ENCODE peak calls at places on chromosomes 13 and 19, in six cellular contexts. Z is HCT116, G is K562, Q is H1, A is HepG2, S is GM12878. O is an unnamed sample.

GRCh38 chr13:99265162-99265822 is 7.1 kb upstream of the GPR18 start:
- DNase-seq in G (no peak), Z (no peak), S (no peak), A (no peak), Q (no peak), O (no peak)

GRCh38 chr13:113458218-113459065 is 5.2 kb upstream of the ADPRHL1 start:
- DNase-seq in S (no peak), A (peak), G (peak), Z (no peak), Q (no peak), O (peak)

GRCh38 chr13:30038884-30039283 is 188.5 kb upstream of the UBL3 start:
- DNase-seq in S (no peak), G (no peak), Z (no peak), A (no peak), Q (no peak), O (no peak)

GRCh38 chr19:440391-441212 is 20.2 kb downstream of the SHC2 start:
- DNase-seq in Q (no peak), Z (no peak), A (no peak), S (no peak), G (no peak), O (no peak)

GRCh38 chr19:16442386-16443276 is 29.1 kb downstream of the EPS15L1 start:
- DNase-seq in Z (no peak), G (peak), Q (no peak), A (no peak), S (no peak), O (no peak)

GRCh38 chr19:11519138-11519537 is 9.8 kb downstream of the ECSIT start:
- DNase-seq in Z (no peak), A (no peak), G (no peak), S (no peak), Q (no peak), O (no peak)

GRCh38 chr19:325937-326565 is 18.5 kb downstream of the MIER2 start:
- DNase-seq in Z (no peak), S (no peak), Q (no peak), G (no peak), A (no peak), O (no peak)

GRCh38 chr19:16366433-16367268 is 42.0 kb downstream of the KLF2 start:
- DNase-seq in Z (no peak), G (no peak), Q (no peak), A (no peak), S (peak), O (no peak)

GRCh38 chr19:13132471-13133166 is 14.6 kb downstream of the NACC1 start:
- DNase-seq in G (no peak), S (no peak), Q (no peak), Z (no peak), A (no peak), O (no peak)

GRCh38 chr13:105008606-105009005 is 1526.9 kb downstream of the EFNB2 start:
- DNase-seq in S (no peak), G (no peak), Q (no peak), A (no peak), Z (no peak), O (no peak)

GRCh38 chr19:43470288-43470687 is 4.9 kb upstream of the LYPD3 start:
- DNase-seq in A (no peak), Z (no peak), Q (no peak), S (no peak), G (no peak), O (no peak)

GRCh38 chr19:5153601-5154128 is 184.8 kb downstream of the KDM4B start:
- DNase-seq in G (no peak), Z (no peak), Q (no peak), A (no peak), S (no peak), O (no peak)

GRCh38 chr19:13234518-13234917 is 84.3 kb downstream of the IER2 start:
- DNase-seq in G (peak), A (peak), S (no peak), Z (peak), Q (peak), O (peak)

GRCh38 chr19:6736169-6736916 is 1.0 kb downstream of the GPR108 start:
- DNase-seq in Q (no peak), G (peak), A (peak), S (peak), Z (peak), O (peak)

GRCh38 chr19:11504502-11505031 is 1.1 kb downstream of the ZNF653 start:
- DNase-seq in G (no peak), Z (no peak), Q (no peak), S (no peak), A (no peak), O (no peak)

GRCh38 chr13:113417008-113417735 is 36.1 kb downstream of the ADPRHL1 start:
- DNase-seq in A (no peak), G (no peak), Z (no peak), S (no peak), Q (no peak), O (no peak)

GRCh38 chr19:13396256-13397080 is 109.8 kb downstream of the CACNA1A start:
- DNase-seq in A (peak), G (peak), Z (peak), Q (peak), S (no peak), O (peak)

GRCh38 chr13:74066937-74067336 is 67.3 kb downstream of the KLF12 start:
- DNase-seq in A (no peak), G (no peak), Q (no peak), S (no peak), Z (no peak), O (no peak)

GRCh38 chr19:33175886-33176669 is 18.1 kb upstream of the LRP3 start:
- DNase-seq in A (peak), S (no peak), Z (no peak), G (no peak), Q (no peak), O (no peak)

GRCh38 chr13:45333973-45334922 is 6.7 kb downstream of the TPT1 start:
- DNase-seq in S (no peak), A (no peak), G (no peak), Z (no peak), Q (no peak), O (no peak)

GRCh38 chr13:19586904-19587634 is 25.7 kb upstream of the TPTE2 start:
- DNase-seq in Q (no peak), Z (no peak), S (peak), A (peak), G (peak), O (no peak)

GRCh38 chr19:16544468-16545231 is 2.4 kb upstream of the CHERP start:
- DNase-seq in G (no peak), Q (no peak), S (no peak), A (no peak), Z (no peak), O (no peak)

GRCh38 chr13:39516140-39516539 is 86.9 kb downstream of the LHFPL6 start:
- DNase-seq in Z (no peak), S (no peak), Q (no peak), G (no peak), A (no peak), O (no peak)

GRCh38 chr19:36528921-36529518 is 949 bp upstream of the ZNF260 start:
- DNase-seq in S (peak), Z (no peak), Q (no peak), A (peak), G (peak), O (no peak)

GRCh38 chr13:90947976-90948375 is 399.5 kb upstream of the MIR17HG start:
- DNase-seq in A (no peak), Z (no peak), S (no peak), G (no peak), Q (no peak), O (no peak)

GRCh38 chr13:28440774-28441532 is 54.0 kb downstream of the FLT1 start:
- DNase-seq in S (no peak), Q (no peak), A (no peak), G (no peak), Z (no peak), O (no peak)

GRCh38 chr19:15300533-15301194 is 31.7 kb downstream of the BRD4 start:
- DNase-seq in Z (no peak), A (no peak), G (no peak), Q (no peak), S (no peak), O (no peak)

GRCh38 chr19:57465680-57466381 is 8.9 kb upstream of the VN1R1 start:
- DNase-seq in S (peak), Q (no peak), G (peak), Z (peak), A (peak), O (peak)

GRCh38 chr13:91482427-91482826 is 84.0 kb downstream of the GPC5 start:
- DNase-seq in Z (no peak), A (no peak), G (no peak), S (no peak), Q (no peak), O (peak)

GRCh38 chr19:31386806-31387205 is 37.6 kb upstream of the TSHZ3 start:
- DNase-seq in S (no peak), Q (no peak), G (no peak), A (no peak), Z (no peak), O (no peak)

GRCh38 chr13:32594339-32594738 is 8.1 kb downstream of the PDS5B start:
- DNase-seq in A (no peak), G (no peak), Z (no peak), S (no peak), Q (no peak), O (no peak)

GRCh38 chr13:36914648-36915047 is 5.4 kb downstream of the SMAD9 start:
- DNase-seq in Q (no peak), A (no peak), Z (no peak), S (no peak), G (no peak), O (no peak)

GRCh38 chr19:5698635-5699422 is 8.7 kb downstream of the RPL36 start:
- DNase-seq in G (no peak), S (no peak), Q (no peak), A (no peak), Z (no peak), O (no peak)

GRCh38 chr13:36038785-36039415 is 92.3 kb downstream of the DCLK1 start:
- DNase-seq in S (no peak), G (no peak), Z (no peak), A (no peak), Q (no peak), O (no peak)

GRCh38 chr13:112881656-112882554 is 87.1 kb upstream of the MCF2L start:
- DNase-seq in G (no peak), S (no peak), Q (no peak), Z (no peak), A (no peak), O (no peak)

GRCh38 chr13:106997219-106997618 is 429.3 kb upstream of the ARGLU1 start:
- DNase-seq in A (no peak), Q (no peak), Z (no peak), G (no peak), S (no peak), O (no peak)

GRCh38 chr13:43390101-43390500 is 366.7 kb downstream of the DNAJC15 start:
- DNase-seq in G (no peak), Q (no peak), Z (no peak), A (no peak), S (no peak), O (no peak)

GRCh38 chr19:46271488-46272197 is 25.2 kb upstream of the HIF3A start:
- DNase-seq in Q (no peak), A (no peak), G (no peak), Z (no peak), S (no peak), O (no peak)

GRCh38 chr13:73464758-73465628 is 406.2 kb downstream of the KLF5 start:
- DNase-seq in G (peak), S (no peak), Q (no peak), A (no peak), Z (no peak), O (no peak)

DNA sequence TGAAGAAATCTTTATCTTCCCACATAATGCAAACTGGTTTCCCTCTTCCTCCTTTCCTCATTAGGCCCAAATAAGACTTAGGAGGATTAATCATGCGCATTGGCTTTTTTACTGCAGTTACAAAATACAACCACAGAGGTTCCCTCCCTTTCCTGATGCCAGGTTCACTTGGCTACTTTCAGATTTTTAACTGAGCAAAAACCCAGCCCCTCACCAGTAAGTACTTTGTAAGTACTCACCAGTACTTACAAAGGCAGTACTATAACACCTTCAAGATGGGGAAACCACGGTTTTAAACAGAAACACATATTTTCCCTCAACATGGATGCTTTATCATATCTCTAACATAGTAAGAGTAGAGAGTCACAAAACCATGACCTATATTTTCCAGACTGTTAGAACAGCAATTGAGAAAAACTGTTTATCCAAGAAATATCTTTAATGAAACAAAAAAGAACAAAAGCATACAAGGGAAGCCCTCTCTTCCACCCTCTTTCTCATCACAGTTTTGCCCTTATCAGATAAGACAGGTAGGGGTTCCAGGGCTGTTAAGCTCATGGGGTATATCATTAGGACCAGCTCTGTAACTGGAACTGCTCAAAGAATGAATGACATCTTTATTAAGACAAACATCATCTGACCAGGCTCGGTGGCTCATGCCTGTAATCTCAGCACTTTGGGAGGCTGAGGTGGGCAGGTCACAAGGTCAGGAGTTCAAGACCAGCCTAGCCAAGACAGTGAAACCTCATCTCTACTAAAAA is 12.7 kb downstream of the FOXO1 start:
- DNase-seq in S (no peak), Q (no peak), A (no peak), G (no peak), Z (no peak), O (no peak)
- TF ChIP-seq YY1 in S (no peak), Q (no peak), A (no peak), G (no peak), Z (no peak), O (no peak)

GRCh38 chr13:86907116-86907515 is 764.1 kb upstream of the SLITRK5 start:
- DNase-seq in A (no peak), G (no peak), S (no peak), Q (no peak), Z (no peak), O (no peak)
- TF ChIP-seq ZNF274 in A (no peak), G (no peak), S (no peak), Q (no peak), Z (no peak), O (no peak)

GRCh38 chr19:18684642-18684993 is 1.1 kb downstream of the CRTC1 start:
- DNase-seq in Q (no peak), G (no peak), A (no peak), S (no peak), Z (no peak), O (no peak)

GRCh38 chr19:18682807-18683108 is 722 bp upstream of the CRTC1 start:
- DNase-seq in A (no peak), G (no peak), Z (no peak), S (no peak), Q (no peak), O (no peak)

GRCh38 chr19:18683955-18684641 is 618 bp downstream of the CRTC1 start:
- DNase-seq in Q (no peak), A (no peak), G (no peak), Z (no peak), S (no peak), O (no peak)

GRCh38 chr19:18685597-18686164 is 2.2 kb downstream of the CRTC1 start:
- DNase-seq in Q (no peak), A (no peak), Z (no peak), S (no peak), G (no peak), O (no peak)

GRCh38 chr19:18683109-18683954 is at the start of gene CRTC1:
- DNase-seq in G (peak), Q (peak), S (peak), A (peak), Z (peak), O (peak)
- TF ChIP-seq YY1 in G (peak), Q (peak), S (peak), A (peak), Z (peak), O (no peak)

DNA sequence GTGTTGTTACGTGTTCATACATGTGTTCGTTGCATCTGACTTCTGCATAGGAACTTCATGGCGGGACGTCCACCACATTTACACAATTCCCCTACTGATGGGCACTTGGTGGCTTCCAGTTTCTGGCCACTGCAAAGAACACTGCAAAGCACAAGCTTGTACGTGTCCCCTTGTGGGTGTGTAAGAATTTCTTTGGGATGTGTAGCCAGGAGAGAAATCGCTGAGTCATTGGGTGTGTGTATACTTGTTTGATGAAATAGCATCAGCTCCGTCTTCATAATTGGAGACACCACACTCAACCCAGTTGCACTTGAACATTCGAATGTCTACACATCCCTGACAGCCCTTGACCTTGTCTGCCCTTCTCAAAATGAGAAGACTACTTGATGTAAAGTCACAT is 19.2 kb downstream of the KLK5 start:
- DNase-seq in G (no peak), Q (no peak), S (no peak), Z (no peak), A (no peak), O (no peak)
- TF ChIP-seq ZNF274 in G (no peak), Q (no peak), S (no peak), Z (no peak), A (no peak), O (no peak)

GRCh38 chr13:26508885-26509284 is 48.6 kb upstream of the WASF3 start:
- DNase-seq in A (no peak), S (no peak), Q (no peak), Z (no peak), G (no peak), O (no peak)

GRCh38 chr13:26503826-26504594 is 53.5 kb upstream of the WASF3 start:
- DNase-seq in Z (no peak), S (no peak), G (no peak), Q (no peak), A (no peak), O (no peak)

GRCh38 chr13:26513931-26514330 is 43.6 kb upstream of the WASF3 start:
- DNase-seq in G (no peak), Z (no peak), A (no peak), S (no peak), Q (no peak), O (no peak)

DNA sequence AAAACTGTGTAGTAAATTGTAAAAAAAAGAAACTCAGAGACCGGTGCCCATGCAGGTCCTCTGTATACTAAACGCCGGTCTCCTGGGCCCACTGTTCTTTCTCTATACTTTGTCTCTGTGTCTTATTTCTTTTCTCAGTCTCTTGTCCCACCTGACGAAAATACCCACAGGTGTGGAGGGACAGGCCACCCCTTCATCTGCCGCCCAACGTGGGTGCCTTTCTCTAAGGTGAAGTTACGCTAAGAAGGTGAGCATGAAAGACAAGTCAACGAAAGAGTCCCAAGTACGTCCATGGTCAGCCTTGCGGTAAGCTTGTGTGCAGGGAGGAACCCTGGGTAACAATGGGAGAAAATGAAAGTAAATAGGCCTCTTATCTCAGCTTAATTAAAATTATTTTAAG is 48.0 kb upstream of the WASF3 start:
- DNase-seq in G (no peak), S (no peak), A (no peak), Z (no peak), Q (no peak), O (no peak)
- TF ChIP-seq YY1 in G (no peak), S (no peak), A (no peak), Z (no peak), Q (no peak), O (no peak)

GRCh38 chr19:38529610-38530009 is 88.1 kb downstream of the MAP4K1 start:
- DNase-seq in G (no peak), Q (no peak), S (no peak), Z (no peak), A (no peak), O (no peak)
- TF ChIP-seq ZNF274 in G (no peak), Q (no peak), S (no peak), Z (no peak), A (no peak), O (no peak)

DNA sequence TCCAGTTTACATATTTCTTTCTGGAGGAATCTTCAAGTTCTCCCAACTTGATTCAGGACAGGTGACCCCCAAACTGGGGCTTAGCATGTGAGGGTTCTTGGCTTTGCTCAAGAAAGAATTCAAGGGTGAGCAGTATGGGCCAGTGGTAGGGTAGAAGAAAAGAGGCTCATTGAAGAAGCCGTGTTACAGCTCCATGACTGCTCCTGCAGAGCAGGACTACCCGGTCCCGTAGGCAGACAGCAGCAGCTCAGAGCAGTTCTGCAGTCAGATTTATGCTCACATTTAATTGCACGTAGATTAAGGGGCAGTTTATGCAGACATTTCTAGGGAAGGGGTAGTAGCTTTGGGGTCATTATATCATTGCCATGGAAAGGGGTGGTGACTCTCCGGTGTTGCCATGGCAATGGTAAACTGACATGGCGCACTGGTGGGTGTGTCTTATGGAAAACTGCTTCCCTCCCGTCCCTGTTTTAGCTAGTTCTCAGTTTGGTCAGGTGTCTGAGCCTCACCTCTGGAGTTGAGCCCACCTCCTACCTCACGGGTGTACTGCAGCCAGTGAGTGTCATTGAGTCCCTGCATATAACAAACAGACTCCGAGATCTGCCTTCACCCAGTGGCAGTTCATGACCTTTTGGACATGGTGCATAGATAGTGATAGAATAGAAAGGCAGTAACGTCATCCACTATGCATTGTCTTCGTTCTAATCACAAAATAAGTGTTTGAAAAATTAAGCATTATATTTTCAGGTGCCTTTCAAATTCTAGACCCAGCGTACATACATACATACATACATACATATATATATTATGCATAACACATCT is 16.0 kb upstream of the ZNF792 start:
- DNase-seq in Q (no peak), S (no peak), Z (no peak), G (no peak), A (no peak), O (no peak)
- TF ChIP-seq YY1 in Q (no peak), S (no peak), Z (no peak), G (no peak), A (no peak), O (no peak)

O was measured in NT2/D1.